ENCODE peak calls at places on chromosomes 13 and 19, in six cellular contexts. L is thoracic aorta, E is Panc1, K is GM23338, I is ascending aorta, P is tibial nerve. C is an unnamed sample.

GRCh38 chr19:33387351-33388230 is 14.1 kb downstream of the CEBPG start:
- DNase-seq in E (no peak), L (no peak), K (no peak), P (no peak), I (peak; percentile 61), C (peak; percentile 34)

GRCh38 chr13:82002693-82003092 is 1661.8 kb upstream of the SPRY2 start:
- DNase-seq in K (no peak), E (no peak), L (no peak), I (no peak), P (no peak), C (no peak)

GRCh38 chr19:17398902-17399527 is 5.0 kb upstream of the CCDC194 start:
- DNase-seq in P (no peak), K (no peak), E (no peak), L (no peak), I (no peak), C (no peak)

GRCh38 chr13:24135674-24136300 is 24.7 kb upstream of the SPATA13 start:
- DNase-seq in E (no peak), L (no peak), P (no peak), K (no peak), I (no peak), C (no peak)

GRCh38 chr19:29528946-29529645 is 3.3 kb downstream of the VSTM2B start:
- DNase-seq in E (no peak), K (peak; percentile 49), P (no peak), L (no peak), I (no peak), C (no peak)

GRCh38 chr13:42405665-42406390 is 133.9 kb downstream of the AKAP11 start:
- DNase-seq in I (no peak), P (no peak), K (no peak), L (no peak), E (no peak), C (no peak)

GRCh38 chr19:18611327-18612050 is 1.2 kb upstream of the TMEM59L start:
- DNase-seq in I (no peak), K (peak; percentile 76), P (no peak), E (no peak), L (no peak), C (no peak)

GRCh38 chr13:103762523-103762922 is 696.3 kb upstream of the SLC10A2 start:
- DNase-seq in E (no peak), L (no peak), P (no peak), K (peak; percentile 9), I (no peak), C (no peak)

GRCh38 chr19:29663861-29664752 is 1.2 kb upstream of the PLEKHF1 start:
- DNase-seq in K (no peak), L (no peak), P (no peak), I (no peak), E (no peak), C (peak; percentile 50)

GRCh38 chr13:99220199-99220931 is 19.7 kb downstream of the UBAC2 start:
- DNase-seq in P (no peak), K (no peak), L (no peak), I (no peak), E (no peak), C (no peak)

GRCh38 chr13:98509271-98510155 is 67.4 kb downstream of the STK24 start:
- DNase-seq in P (no peak), E (no peak), K (no peak), I (peak; percentile 80), L (peak; percentile 31), C (no peak)

GRCh38 chr19:49073514-49074378 is 1.2 kb upstream of the KCNA7 start:
- DNase-seq in K (peak; percentile 67), E (no peak), L (no peak), I (no peak), P (no peak), C (no peak)

GRCh38 chr19:18173054-18173571 is 500 bp upstream of the IFI30 start:
- DNase-seq in K (no peak), P (no peak), L (no peak), E (no peak), I (no peak), C (peak; percentile 41)

GRCh38 chr19:8459520-8460260 is 14.9 kb downstream of the HNRNPM start:
- DNase-seq in L (no peak), E (peak; percentile 48), P (no peak), I (no peak), K (no peak), C (no peak)

GRCh38 chr13:80217614-80218456 is 123.1 kb downstream of the SPRY2 start:
- DNase-seq in E (no peak), K (peak; percentile 44), P (no peak), L (no peak), I (no peak), C (no peak)

GRCh38 chr13:37069597-37070103 is 10.2 kb upstream of the SUPT20H start:
- DNase-seq in P (no peak), L (no peak), E (no peak), I (no peak), K (no peak), C (no peak)

GRCh38 chr19:944663-945241 is 18.9 kb downstream of the ARID3A start:
- DNase-seq in P (no peak), L (no peak), K (no peak), E (no peak), I (no peak), C (no peak)

GRCh38 chr19:42114412-42114811 is 17.8 kb downstream of the POU2F2 start:
- DNase-seq in L (no peak), E (no peak), P (no peak), I (no peak), K (peak; percentile 51), C (no peak)

GRCh38 chr19:42116308-42117075 is 15.8 kb downstream of the POU2F2 start:
- DNase-seq in E (no peak), I (no peak), L (no peak), P (no peak), K (no peak), C (no peak)

GRCh38 chr19:42115705-42116104 is 16.5 kb downstream of the POU2F2 start:
- DNase-seq in P (no peak), I (no peak), K (no peak), E (no peak), L (no peak), C (no peak)

GRCh38 chr19:42113641-42114348 is 18.5 kb downstream of the POU2F2 start:
- DNase-seq in E (peak; percentile 43), I (peak; percentile 69), L (no peak), K (peak; percentile 65), P (no peak), C (no peak)

DNA sequence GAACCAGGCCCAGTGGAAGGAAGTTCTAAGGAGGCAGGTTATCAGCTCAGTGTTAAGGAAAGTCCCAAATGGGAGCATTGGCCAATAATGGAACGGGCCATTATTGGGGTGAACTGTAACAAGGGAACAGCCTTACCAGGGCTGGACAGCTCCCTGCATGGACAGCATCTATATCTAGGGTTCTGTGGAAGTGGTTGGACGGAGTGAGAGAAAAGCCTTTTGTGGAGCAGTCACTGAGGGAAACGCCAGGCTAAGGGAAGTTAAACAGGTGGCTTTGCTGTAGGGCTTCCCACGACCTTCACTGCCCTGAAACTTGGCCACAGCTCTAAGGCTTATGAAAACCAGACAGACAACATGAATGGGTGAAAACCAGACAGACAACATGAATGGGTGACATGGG is 17.0 kb downstream of the POU2F2 start:
- DNase-seq in L (no peak), P (no peak), E (no peak), I (no peak), K (no peak), C (no peak)
- H3K4me1 ChIP-seq in L (peaks cover 13% of the 10 kb centered on the region), P (no peaks in the 10 kb centered on the region), E (peaks cover 9% of the 10 kb centered on the region), I (peaks cover 6% of the 10 kb centered on the region), K (peaks cover 8% of the 10 kb centered on the region), C (no peaks in the 10 kb centered on the region)

GRCh38 chr13:46182491-46182877 is 507 bp upstream of the LCP1 start:
- DNase-seq in E (no peak), P (no peak), I (no peak), K (no peak), L (no peak), C (no peak)
- H3K4me1 ChIP-seq in E (no peaks in the 10 kb centered on the region), P (peaks cover 7% of the 10 kb centered on the region), I (no peaks in the 10 kb centered on the region), K (peaks cover 14% of the 10 kb centered on the region), L (no peaks in the 10 kb centered on the region), C (no peaks in the 10 kb centered on the region)

GRCh38 chr13:45542878-45543277 is 72.7 kb downstream of the ERICH6B start:
- DNase-seq in P (no peak), K (no peak), I (no peak), L (no peak), E (no peak), C (no peak)

GRCh38 chr13:45544520-45544919 is 71.0 kb downstream of the ERICH6B start:
- DNase-seq in E (no peak), I (no peak), L (no peak), P (no peak), K (peak; percentile 24), C (no peak)

GRCh38 chr13:45546410-45546765 is 69.2 kb downstream of the ERICH6B start:
- DNase-seq in K (no peak), I (no peak), E (no peak), P (no peak), L (no peak), C (no peak)

GRCh38 chr13:45548281-45548680 is 67.3 kb downstream of the ERICH6B start:
- DNase-seq in I (no peak), E (no peak), L (no peak), K (peak; percentile 16), P (no peak), C (no peak)

DNA sequence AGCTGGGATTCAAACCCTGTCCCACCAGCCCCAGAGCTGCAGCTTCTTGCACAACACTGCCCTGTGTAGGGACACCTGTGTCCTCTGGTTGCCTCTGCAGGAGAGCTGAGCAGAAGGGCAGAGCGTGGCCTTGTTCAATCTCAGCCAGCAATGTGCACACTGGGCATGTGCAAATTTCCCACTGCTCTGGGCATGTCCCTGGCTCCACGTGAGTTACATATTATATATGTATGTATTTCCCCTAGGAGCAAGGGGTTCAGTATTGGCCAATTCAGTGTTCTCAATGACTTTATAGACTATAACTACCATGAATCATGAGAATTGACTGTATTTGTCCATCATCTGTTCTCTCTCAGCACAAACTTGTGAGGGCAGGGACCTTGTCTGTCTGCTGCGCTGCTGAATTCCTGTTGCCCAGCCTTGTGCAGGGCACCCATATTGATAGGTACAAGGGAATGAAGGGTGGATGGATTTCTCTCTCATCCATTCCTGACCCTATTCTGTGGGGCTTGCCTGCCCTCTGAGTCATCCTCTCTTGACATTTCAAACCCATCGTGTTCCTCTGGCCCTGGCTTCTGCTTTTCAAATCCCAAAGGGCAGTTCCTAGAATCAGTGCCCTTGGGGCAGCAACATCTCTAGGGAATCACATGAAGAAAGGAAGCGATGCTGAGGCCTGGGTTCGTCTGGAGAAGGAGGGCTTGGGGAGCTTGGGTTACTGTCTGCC is 69.7 kb downstream of the ERICH6B start:
- DNase-seq in L (no peak), E (no peak), P (no peak), K (no peak), I (no peak), C (no peak)
- H3K4me1 ChIP-seq in L (no peaks in the 10 kb centered on the region), E (no peaks in the 10 kb centered on the region), P (no peaks in the 10 kb centered on the region), K (no peaks in the 10 kb centered on the region), I (no peaks in the 10 kb centered on the region), C (no peaks in the 10 kb centered on the region)

GRCh38 chr13:111201304-111201940 is 86.3 kb downstream of the ARHGEF7 start:
- DNase-seq in I (peak; percentile 40), K (no peak), P (no peak), E (no peak), L (no peak), C (no peak)

GRCh38 chr13:111202745-111203144 is 87.6 kb downstream of the ARHGEF7 start:
- DNase-seq in P (no peak), L (no peak), K (peak; percentile 59), I (peak; percentile 69), E (no peak), C (no peak)

GRCh38 chr13:111203742-111204386 is 88.8 kb downstream of the ARHGEF7 start:
- DNase-seq in P (no peak), L (no peak), I (peak; percentile 60), K (no peak), E (no peak), C (no peak)

GRCh38 chr13:111202149-111202548 is 87.0 kb downstream of the ARHGEF7 start:
- DNase-seq in P (no peak), I (peak; percentile 55), K (peak; percentile 39), L (no peak), E (no peak), C (no peak)

GRCh38 chr13:111198979-111199378 is 83.9 kb downstream of the ARHGEF7 start:
- DNase-seq in E (no peak), I (no peak), L (no peak), P (no peak), K (no peak), C (no peak)
- H3K4me1 ChIP-seq in E (no peaks in the 10 kb centered on the region), I (peaks cover 14% of the 10 kb centered on the region), L (peaks cover 83% of the 10 kb centered on the region), P (peaks cover 32% of the 10 kb centered on the region), K (peaks cover 37% of the 10 kb centered on the region), C (no peaks in the 10 kb centered on the region)